ENCODE peak calls at places on chromosomes 3 and 15, in eight cellular contexts. W is ovary; L is uterus; Z is CD8-positive, alpha-beta T cell; A is suprapubic skin; J is cardiac muscle cell; B is neural progenitor cell; I is hepatocyte. K is an unnamed sample.

GRCh38 chr15:60477991-60478632 is 830 bp downstream of the ICE2 start:
- DNase-seq in J (peak; percentile 42), W (no peak), I (peak; percentile 24), B (peak; percentile 9), A (no peak), Z (no peak), L (no peak), K (peak; percentile 12)

GRCh38 chr3:134693804-134694203 is 43.0 kb upstream of the KY start:
- DNase-seq in J (no peak), A (no peak), W (no peak), Z (no peak), B (no peak), L (no peak), I (no peak), K (no peak)

GRCh38 chr15:40190591-40190990 is 29.7 kb downstream of the BUB1B start:
- DNase-seq in B (no peak), Z (no peak), W (no peak), A (no peak), I (no peak), L (no peak), J (peak; percentile 81), K (no peak)

GRCh38 chr3:144045766-144046165 is 74.1 kb downstream of the DIPK2A start:
- DNase-seq in A (no peak), W (no peak), Z (no peak), I (no peak), J (no peak), L (no peak), B (no peak), K (no peak)

GRCh38 chr3:37823189-37823588 is 38.5 kb upstream of the CTDSPL start:
- DNase-seq in A (no peak), L (no peak), Z (no peak), I (no peak), B (no peak), J (peak; percentile 41), W (no peak), K (no peak)

GRCh38 chr3:104367000-104367399 is 999.7 kb upstream of the ALCAM start:
- DNase-seq in A (no peak), I (no peak), B (no peak), J (peak; percentile 18), W (no peak), L (no peak), Z (no peak), K (no peak)

GRCh38 chr3:180278583-180279188 is 241.9 kb upstream of the PEX5L start:
- DNase-seq in J (no peak), W (no peak), B (no peak), I (no peak), Z (no peak), L (no peak), A (no peak), K (no peak)

GRCh38 chr3:88114878-88115549 is 34.7 kb upstream of the C3orf38 start:
- DNase-seq in I (no peak), Z (no peak), W (no peak), L (no peak), B (no peak), A (no peak), J (no peak), K (no peak)

GRCh38 chr3:124132813-124133212 is 140.9 kb upstream of the ROPN1 start:
- DNase-seq in W (no peak), I (no peak), J (no peak), L (no peak), B (no peak), A (no peak), Z (no peak), K (no peak)

GRCh38 chr3:126129408-126129891 is 45.5 kb upstream of the SLC41A3 start:
- DNase-seq in A (peak; percentile 80), J (peak; percentile 38), W (no peak), Z (no peak), I (no peak), B (no peak), L (peak; percentile 21), K (no peak)

GRCh38 chr3:16179771-16180736 is 5.6 kb downstream of the GALNT15 start:
- DNase-seq in L (no peak), A (no peak), I (no peak), W (no peak), B (peak; percentile 19), Z (no peak), J (peak; percentile 37), K (no peak)

GRCh38 chr15:90550919-90551318 is 21.2 kb downstream of the CRTC3 start:
- DNase-seq in L (no peak), J (no peak), W (no peak), I (no peak), Z (no peak), A (no peak), B (no peak), K (no peak)

GRCh38 chr15:77030042-77030927 is 35.4 kb downstream of the PSTPIP1 start:
- DNase-seq in J (no peak), Z (no peak), B (peak; percentile 65), A (peak; percentile 74), W (peak; percentile 16), L (peak; percentile 11), I (no peak), K (no peak)

GRCh38 chr3:156161172-156161571 is 40.8 kb downstream of the KCNAB1 start:
- DNase-seq in W (no peak), B (peak; percentile 11), J (no peak), I (peak; percentile 30), Z (no peak), L (no peak), A (no peak), K (no peak)

GRCh38 chr3:127183931-127184869 is 8.7 kb upstream of the PRR23E start:
- DNase-seq in W (no peak), B (no peak), L (no peak), J (no peak), I (no peak), Z (no peak), A (peak; percentile 57), K (no peak)

GRCh38 chr3:63961891-63962290 is 49.7 kb upstream of the SCAANT1 start:
- DNase-seq in W (no peak), B (no peak), J (peak; percentile 40), Z (no peak), A (no peak), L (no peak), I (peak; percentile 60), K (peak; percentile 68)

GRCh38 chr3:52292247-52293065 is 4.8 kb downstream of the GLYCTK start:
- DNase-seq in I (no peak), W (peak; percentile 20), A (no peak), Z (no peak), B (no peak), L (no peak), J (no peak), K (no peak)

GRCh38 chr15:78599189-78599588 is 21.6 kb downstream of the CHRNA3 start:
- DNase-seq in W (no peak), J (no peak), Z (no peak), B (no peak), L (no peak), I (no peak), A (no peak), K (no peak)

GRCh38 chr15:78597583-78597982 is 23.2 kb downstream of the CHRNA3 start:
- DNase-seq in W (no peak), J (no peak), A (no peak), B (no peak), Z (no peak), L (no peak), I (no peak), K (no peak)

GRCh38 chr15:78598348-78598747 is 22.4 kb downstream of the CHRNA3 start:
- DNase-seq in I (no peak), J (no peak), B (no peak), Z (no peak), W (no peak), L (no peak), A (no peak), K (no peak)
- H3K4me3 ChIP-seq in I (no peak overlapping the region), J (no peak overlapping the region), B (no peak overlapping the region), Z (no peak overlapping the region), W (no peak overlapping the region), L (no peak overlapping the region), A (no peak overlapping the region), K (no peak overlapping the region)

GRCh38 chr3:42256135-42256819 is 9.7 kb downstream of the CCK start:
- DNase-seq in J (peak; percentile 8), L (no peak), B (no peak), A (no peak), I (no peak), Z (no peak), W (no peak), K (no peak)
- H3K4me3 ChIP-seq in J (no peak overlapping the region), L (no peak overlapping the region), B (no peak overlapping the region), A (no peak overlapping the region), I (no peak overlapping the region), Z (no peak overlapping the region), W (no peak overlapping the region), K (no peak overlapping the region)

GRCh38 chr15:81091889-81092558 is 42.0 kb upstream of the CFAP161 start:
- DNase-seq in J (peak; percentile 71), A (no peak), W (peak; percentile 20), I (peak; percentile 70), Z (no peak), L (peak; percentile 36), B (no peak), K (no peak)
- H3K4me3 ChIP-seq in J (no peak overlapping the region), A (no peak overlapping the region), W (no peak overlapping the region), I (no peak overlapping the region), Z (no peak overlapping the region), L (no peak overlapping the region), B (no peak overlapping the region), K (no peak overlapping the region)

GRCh38 chr3:29757054-29757777 is 476.3 kb downstream of the RBMS3 start:
- DNase-seq in I (peak; percentile 10), A (no peak), J (peak; percentile 54), W (no peak), B (no peak), Z (no peak), L (no peak), K (no peak)

GRCh38 chr3:29755416-29755815 is 474.5 kb downstream of the RBMS3 start:
- DNase-seq in I (no peak), B (no peak), A (no peak), L (no peak), Z (no peak), J (no peak), W (no peak), K (no peak)

GRCh38 chr3:29759443-29760033 is 478.7 kb downstream of the RBMS3 start:
- DNase-seq in Z (no peak), B (peak; percentile 71), A (no peak), J (peak; percentile 68), W (no peak), L (no peak), I (peak; percentile 8), K (no peak)

GRCh38 chr3:29759021-29759359 is 478.1 kb downstream of the RBMS3 start:
- DNase-seq in Z (no peak), I (no peak), J (peak; percentile 89), A (no peak), B (no peak), W (no peak), L (no peak), K (no peak)

DNA sequence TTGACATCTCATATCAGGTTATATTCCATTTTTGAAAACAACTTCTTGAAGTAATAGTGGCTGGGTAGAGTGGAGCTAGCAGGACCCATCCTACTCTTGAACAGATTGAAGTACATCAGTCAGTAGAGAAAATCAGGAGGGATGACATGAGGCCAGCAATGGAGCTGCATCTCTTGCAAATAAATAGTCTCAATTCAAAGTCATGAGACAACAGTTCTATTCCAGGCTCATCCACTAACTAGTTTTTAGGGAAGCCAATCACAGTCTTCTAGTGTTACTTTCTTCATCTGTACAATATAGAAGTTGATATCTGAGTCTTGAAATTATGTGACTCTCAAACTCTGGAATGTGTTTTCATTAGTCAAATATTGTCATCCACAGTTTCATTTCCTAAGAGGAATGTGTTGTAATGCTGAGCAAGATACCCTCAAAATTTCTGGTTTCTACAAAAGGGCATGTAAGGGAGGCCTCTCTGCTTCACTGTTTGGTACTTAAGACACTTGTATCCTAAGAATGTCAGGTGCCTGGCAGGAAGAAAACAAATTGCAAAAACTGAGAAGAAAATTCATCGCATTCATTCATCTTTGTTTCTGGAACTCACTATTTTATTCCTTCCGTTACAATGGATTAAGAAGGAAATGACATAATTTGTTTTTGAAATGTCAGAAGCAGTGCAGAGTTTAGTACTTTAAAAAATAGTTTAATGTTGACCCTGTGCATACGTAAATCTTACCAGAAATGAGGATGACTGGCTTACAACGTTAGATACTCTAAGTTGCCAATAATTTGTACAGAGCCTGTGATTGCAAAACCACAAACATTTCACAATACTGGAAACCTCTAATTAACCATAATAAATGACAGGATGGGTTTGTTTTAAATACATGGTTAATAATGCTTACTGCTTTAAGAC is 477.5 kb downstream of the RBMS3 start:
- DNase-seq in L (no peak), I (no peak), Z (no peak), J (peak; percentile 92), A (no peak), B (no peak), W (no peak), K (no peak)
- H3K4me3 ChIP-seq in L (no peak overlapping the region), I (no peak overlapping the region), Z (no peak overlapping the region), J (no peak overlapping the region), A (no peak overlapping the region), B (no peak overlapping the region), W (no peak overlapping the region), K (no peak overlapping the region)

K was measured in Jurkat, Clone E6-1.